ENCODE peak calls at places on chromosomes 2 and 18, in four cellular contexts. I is sigmoid colon, C is tibial nerve, E is HCT116. X is an unnamed sample.
A peak's percentile ranks its signal among the peaks of the same experiment; 100 is the strongest.

GRCh38 chr2:189541591-189541990 is 39.0 kb downstream of the SLC40A1 start:
- DNase-seq in C (no peak), I (no peak), E (no peak), X (no peak)

GRCh38 chr2:186848873-186849578 is at the start of gene ZSWIM2:
- DNase-seq in C (peak; percentile 26), I (peak; percentile 70), E (no peak), X (peak; percentile 41)

GRCh38 chr2:32926708-32927084 is 20.1 kb upstream of the LTBP1 start:
- DNase-seq in I (no peak), C (no peak), E (no peak), X (no peak)

GRCh38 chr18:72762505-72763122 is 105.2 kb downstream of the NETO1 start:
- DNase-seq in I (no peak), C (no peak), E (peak; percentile 6), X (no peak)

GRCh38 chr2:191304939-191305875 is 60.0 kb downstream of the MYO1B start:
- DNase-seq in I (peak; percentile 85), E (no peak), C (peak; percentile 40), X (peak; percentile 6)

GRCh38 chr2:38148501-38148900 is 72.5 kb upstream of the CYP1B1 start:
- DNase-seq in C (no peak), E (no peak), I (no peak), X (no peak)

GRCh38 chr2:239103125-239104098 is 255.5 kb downstream of the TWIST2 start:
- DNase-seq in I (no peak), C (no peak), E (no peak), X (peak; percentile 56)

GRCh38 chr18:13589943-13590342 is 136.4 kb downstream of the FAM210A start:
- DNase-seq in E (no peak), I (no peak), C (no peak), X (no peak)

GRCh38 chr18:73717570-73717969 is 430.1 kb downstream of the FBXO15 start:
- DNase-seq in I (no peak), E (no peak), C (no peak), X (no peak)

GRCh38 chr2:202317080-202317859 is 51.7 kb downstream of the NOP58 start:
- DNase-seq in I (peak; percentile 79), E (peak; percentile 15), C (peak; percentile 35), X (peak; percentile 40)

GRCh38 chr2:31319391-31320175 is 85.6 kb downstream of the EHD3 start:
- DNase-seq in I (peak; percentile 70), C (no peak), E (no peak), X (peak; percentile 72)

GRCh38 chr2:27086722-27087446 is at the start of gene KHK:
- DNase-seq in E (no peak), I (peak; percentile 88), C (no peak), X (no peak)

DNA sequence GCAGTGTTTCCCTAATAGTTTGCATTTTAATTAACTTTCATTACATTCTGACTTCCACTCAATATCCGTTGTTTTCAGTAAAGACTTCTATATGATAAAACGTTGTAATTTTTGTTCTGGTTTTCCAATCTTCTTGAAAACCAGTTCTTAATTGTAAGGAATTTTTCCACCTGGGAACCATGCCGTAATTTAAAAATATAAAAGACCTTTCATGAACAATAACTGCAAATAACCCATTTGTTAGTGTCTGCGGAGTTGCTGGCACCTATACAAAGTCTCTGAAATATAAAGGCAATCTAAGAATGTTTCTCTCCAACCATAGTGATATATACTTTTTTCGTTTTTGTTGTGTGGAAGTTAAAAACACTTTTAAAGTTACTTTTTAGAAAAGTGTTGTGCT is 7.7 kb upstream of the SATB2 start:
- DNase-seq in I (no peak), C (no peak), E (no peak), X (no peak)
- H3K4me1 ChIP-seq in I (peaks cover 41% of the 10 kb centered on the region), C (peaks cover 13% of the 10 kb centered on the region), E (peaks cover 16% of the 10 kb centered on the region), X (peaks cover 14% of the 10 kb centered on the region)

GRCh38 chr18:45139478-45139877 is 458.8 kb downstream of the SETBP1 start:
- DNase-seq in E (no peak), C (no peak), I (no peak), X (no peak)
- H3K4me3 ChIP-seq in E (no peak overlapping the region), C (no peak overlapping the region), I (no peak overlapping the region), X (no peak overlapping the region)

GRCh38 chr2:147440694-147441093 is 404.1 kb upstream of the ACVR2A start:
- DNase-seq in E (no peak), I (no peak), C (no peak), X (no peak)
- TF ChIP-seq CTCF in E (no peak), I (no peak), C (no peak), X (no peak)

DNA sequence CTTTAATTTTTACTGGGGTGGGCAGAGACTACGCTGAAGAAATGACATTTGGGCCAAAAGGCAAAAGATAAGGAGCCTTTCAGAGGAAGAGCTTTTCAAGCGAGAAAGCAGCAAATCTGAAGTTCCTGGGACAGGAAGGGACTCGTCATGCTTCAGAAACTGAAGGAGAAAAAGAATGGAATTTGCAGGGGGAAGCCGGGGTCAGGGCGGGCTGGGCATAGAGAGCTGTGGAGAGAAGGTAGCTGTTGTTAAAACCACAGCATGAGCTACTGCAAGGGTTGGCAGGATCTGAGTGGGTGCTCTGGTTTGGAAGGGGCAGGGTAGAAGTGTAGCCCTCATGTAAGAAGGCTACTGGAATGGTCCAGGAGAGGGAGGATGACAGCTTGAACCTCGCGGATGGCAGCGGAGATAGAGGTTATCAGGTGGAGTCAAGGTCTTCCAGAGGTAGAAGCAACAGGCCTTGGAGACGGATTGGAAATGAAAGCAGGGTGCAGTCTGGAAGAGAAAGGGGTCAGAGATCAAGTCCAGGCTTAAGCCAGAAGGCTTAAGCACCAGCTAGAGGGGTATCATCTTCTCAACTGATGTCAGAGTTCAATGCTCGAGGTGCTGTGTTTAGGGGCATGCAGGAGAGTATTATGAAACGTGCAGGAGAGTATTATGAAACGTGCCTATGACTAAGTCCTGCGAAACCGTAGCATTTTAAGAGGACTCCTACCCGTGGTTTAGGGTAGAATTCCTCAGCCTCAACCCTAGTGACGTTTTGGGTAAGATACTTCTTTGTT is 18.9 kb downstream of the ATP8B1 start:
- DNase-seq in E (no peak), I (no peak), C (no peak), X (no peak)
- H3K4me1 ChIP-seq in E (peaks cover 67% of the 10 kb centered on the region), I (peaks cover 62% of the 10 kb centered on the region), C (no peaks in the 10 kb centered on the region), X (peaks cover 40% of the 10 kb centered on the region)

DNA sequence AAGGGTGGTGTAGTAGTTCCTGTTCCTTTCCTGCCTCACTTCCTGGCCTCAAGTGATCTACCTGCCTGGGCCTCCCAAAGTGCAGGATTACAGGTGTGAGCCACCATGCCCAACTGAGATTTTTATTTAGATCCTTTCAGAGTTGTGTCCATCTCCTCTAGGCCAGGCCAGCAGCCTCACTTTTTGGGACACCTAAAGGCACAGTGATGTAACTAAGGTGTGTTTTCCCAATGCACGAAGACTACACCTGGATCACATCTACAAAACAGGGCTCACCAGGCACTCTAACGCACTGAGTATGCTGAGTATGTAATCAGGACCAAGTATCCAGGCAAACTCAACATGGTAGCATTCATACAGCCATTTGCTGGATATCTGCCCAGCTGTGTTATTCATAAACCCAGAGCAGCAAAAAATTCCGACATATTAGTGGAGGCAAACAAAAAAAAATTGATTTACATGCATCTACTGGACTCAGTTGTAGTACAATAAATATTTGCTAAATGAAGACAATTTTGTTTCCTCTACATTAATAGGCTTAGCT is 33.8 kb downstream of the LPIN2 start:
- DNase-seq in E (no peak), C (no peak), I (no peak), X (no peak)
- H3K4me3 ChIP-seq in E (no peak overlapping the region), C (no peak overlapping the region), I (no peak overlapping the region), X (no peak overlapping the region)

GRCh38 chr2:109321570-109321969 is 192.6 kb downstream of the SH3RF3 start:
- DNase-seq in C (no peak), E (no peak), I (no peak), X (no peak)
- TF ChIP-seq CTCF in C (no peak), E (no peak), I (no peak), X (no peak)

GRCh38 chr2:204436267-204436666 is 109.0 kb upstream of the PARD3B start:
- DNase-seq in I (no peak), C (no peak), E (no peak), X (no peak)
- H3K4me1 ChIP-seq in I (peaks cover 14% of the 10 kb centered on the region), C (no peaks in the 10 kb centered on the region), E (no peaks in the 10 kb centered on the region), X (no peaks in the 10 kb centered on the region)

GRCh38 chr2:75710220-75710576 is 517 bp downstream of the GCFC2 start:
- DNase-seq in I (no peak), C (no peak), E (no peak), X (no peak)
- H3K4me3 ChIP-seq in I (peak overlapping the region; percentile 60), C (peak overlapping the region; percentile 80), E (peak overlapping the region; percentile 64), X (peak overlapping the region; percentile 75)

X was measured in gastrocnemius medialis.